ENCODE peak calls at places on chromosomes 3 and 15, in seven cellular contexts. One of them, this sample, is unnamed.

GRCh38 chr3:16606398-16606797 is 1.2 kb upstream of the DAZL start:
- DNase-seq in ACHN: no peak
- DNase-seq in effector CD4-positive, alpha-beta T cell: no peak
- DNase-seq in germinal center: no peak
- DNase-seq in adrenal gland: no peak
- DNase-seq in stimulated activated CD8-positive, alpha-beta memory T cell treated with anti-CD3 and anti-CD28 coated beads, Interleukin-12 subunit alpha, Interleukin-12 subunit beta, amount 100 ng/mL, for 4 hours: no peak
- DNase-seq in DMS79: no peak
- DNase-seq in this sample: no peak

GRCh38 chr3:8497582-8497981 is 4.0 kb upstream of the LMCD1 start:
- DNase-seq in ACHN: peak
- DNase-seq in effector CD4-positive, alpha-beta T cell: no peak
- DNase-seq in germinal center: no peak
- DNase-seq in adrenal gland: no peak
- DNase-seq in stimulated activated CD8-positive, alpha-beta memory T cell treated with anti-CD3 and anti-CD28 coated beads, Interleukin-12 subunit alpha, Interleukin-12 subunit beta, amount 100 ng/mL, for 4 hours: no peak
- DNase-seq in DMS79: no peak
- DNase-seq in this sample: no peak

GRCh38 chr3:107817076-107817475 is 273.8 kb downstream of the CD47 start:
- DNase-seq in ACHN: peak
- DNase-seq in effector CD4-positive, alpha-beta T cell: no peak
- DNase-seq in germinal center: no peak
- DNase-seq in adrenal gland: no peak
- DNase-seq in stimulated activated CD8-positive, alpha-beta memory T cell treated with anti-CD3 and anti-CD28 coated beads, Interleukin-12 subunit alpha, Interleukin-12 subunit beta, amount 100 ng/mL, for 4 hours: no peak
- DNase-seq in DMS79: no peak
- DNase-seq in this sample: no peak

GRCh38 chr3:67601385-67601784 is 53.0 kb downstream of the SUCLG2 start:
- DNase-seq in ACHN: no peak
- DNase-seq in effector CD4-positive, alpha-beta T cell: no peak
- DNase-seq in germinal center: no peak
- DNase-seq in adrenal gland: no peak
- DNase-seq in stimulated activated CD8-positive, alpha-beta memory T cell treated with anti-CD3 and anti-CD28 coated beads, Interleukin-12 subunit alpha, Interleukin-12 subunit beta, amount 100 ng/mL, for 4 hours: no peak
- DNase-seq in DMS79: no peak
- DNase-seq in this sample: no peak

GRCh38 chr3:185823280-185824044 is 1.4 kb downstream of the IGF2BP2 start:
- DNase-seq in ACHN: peak
- DNase-seq in effector CD4-positive, alpha-beta T cell: no peak
- DNase-seq in germinal center: peak
- DNase-seq in adrenal gland: peak
- DNase-seq in stimulated activated CD8-positive, alpha-beta memory T cell treated with anti-CD3 and anti-CD28 coated beads, Interleukin-12 subunit alpha, Interleukin-12 subunit beta, amount 100 ng/mL, for 4 hours: peak
- DNase-seq in DMS79: no peak
- DNase-seq in this sample: no peak

GRCh38 chr3:184015381-184016019 is 2.2 kb downstream of the ABCC5 start:
- DNase-seq in ACHN: no peak
- DNase-seq in effector CD4-positive, alpha-beta T cell: no peak
- DNase-seq in germinal center: no peak
- DNase-seq in adrenal gland: peak
- DNase-seq in stimulated activated CD8-positive, alpha-beta memory T cell treated with anti-CD3 and anti-CD28 coated beads, Interleukin-12 subunit alpha, Interleukin-12 subunit beta, amount 100 ng/mL, for 4 hours: no peak
- DNase-seq in DMS79: no peak
- DNase-seq in this sample: no peak

GRCh38 chr15:52783929-52784798 is 6.0 kb downstream of the ONECUT1 start:
- DNase-seq in ACHN: no peak
- DNase-seq in effector CD4-positive, alpha-beta T cell: no peak
- DNase-seq in germinal center: peak
- DNase-seq in adrenal gland: no peak
- DNase-seq in stimulated activated CD8-positive, alpha-beta memory T cell treated with anti-CD3 and anti-CD28 coated beads, Interleukin-12 subunit alpha, Interleukin-12 subunit beta, amount 100 ng/mL, for 4 hours: no peak
- DNase-seq in DMS79: no peak
- DNase-seq in this sample: no peak

GRCh38 chr15:60379466-60380274 is 18.1 kb downstream of the ANXA2 start:
- DNase-seq in ACHN: no peak
- DNase-seq in effector CD4-positive, alpha-beta T cell: no peak
- DNase-seq in germinal center: no peak
- DNase-seq in adrenal gland: no peak
- DNase-seq in stimulated activated CD8-positive, alpha-beta memory T cell treated with anti-CD3 and anti-CD28 coated beads, Interleukin-12 subunit alpha, Interleukin-12 subunit beta, amount 100 ng/mL, for 4 hours: no peak
- DNase-seq in DMS79: no peak
- DNase-seq in this sample: no peak

GRCh38 chr3:177357352-177358084 is 160.2 kb upstream of the TBL1XR1 start:
- DNase-seq in ACHN: peak
- DNase-seq in effector CD4-positive, alpha-beta T cell: no peak
- DNase-seq in germinal center: peak
- DNase-seq in adrenal gland: peak
- DNase-seq in stimulated activated CD8-positive, alpha-beta memory T cell treated with anti-CD3 and anti-CD28 coated beads, Interleukin-12 subunit alpha, Interleukin-12 subunit beta, amount 100 ng/mL, for 4 hours: no peak
- DNase-seq in DMS79: peak
- DNase-seq in this sample: no peak

GRCh38 chr3:107959767-107960166 is 131.1 kb downstream of the CD47 start:
- DNase-seq in ACHN: no peak
- DNase-seq in effector CD4-positive, alpha-beta T cell: no peak
- DNase-seq in germinal center: no peak
- DNase-seq in adrenal gland: no peak
- DNase-seq in stimulated activated CD8-positive, alpha-beta memory T cell treated with anti-CD3 and anti-CD28 coated beads, Interleukin-12 subunit alpha, Interleukin-12 subunit beta, amount 100 ng/mL, for 4 hours: no peak
- DNase-seq in DMS79: no peak
- DNase-seq in this sample: no peak

GRCh38 chr15:41999290-42000285 is 21.3 kb downstream of the PLA2G4E start:
- DNase-seq in ACHN: no peak
- DNase-seq in effector CD4-positive, alpha-beta T cell: no peak
- DNase-seq in germinal center: no peak
- DNase-seq in adrenal gland: no peak
- DNase-seq in stimulated activated CD8-positive, alpha-beta memory T cell treated with anti-CD3 and anti-CD28 coated beads, Interleukin-12 subunit alpha, Interleukin-12 subunit beta, amount 100 ng/mL, for 4 hours: no peak
- DNase-seq in DMS79: no peak
- DNase-seq in this sample: no peak

GRCh38 chr3:186784820-186785516 is 1.6 kb downstream of the EIF4A2 start:
- DNase-seq in ACHN: no peak
- DNase-seq in effector CD4-positive, alpha-beta T cell: no peak
- DNase-seq in germinal center: no peak
- DNase-seq in adrenal gland: no peak
- DNase-seq in stimulated activated CD8-positive, alpha-beta memory T cell treated with anti-CD3 and anti-CD28 coated beads, Interleukin-12 subunit alpha, Interleukin-12 subunit beta, amount 100 ng/mL, for 4 hours: no peak
- DNase-seq in DMS79: no peak
- DNase-seq in this sample: no peak

GRCh38 chr3:139301183-139301582 is 42.6 kb upstream of the MRPS22 start:
- DNase-seq in ACHN: no peak
- DNase-seq in effector CD4-positive, alpha-beta T cell: no peak
- DNase-seq in germinal center: no peak
- DNase-seq in adrenal gland: no peak
- DNase-seq in stimulated activated CD8-positive, alpha-beta memory T cell treated with anti-CD3 and anti-CD28 coated beads, Interleukin-12 subunit alpha, Interleukin-12 subunit beta, amount 100 ng/mL, for 4 hours: no peak
- DNase-seq in DMS79: no peak
- DNase-seq in this sample: no peak

GRCh38 chr3:27666708-27667107 is 55.4 kb downstream of the EOMES start:
- DNase-seq in ACHN: no peak
- DNase-seq in effector CD4-positive, alpha-beta T cell: no peak
- DNase-seq in germinal center: peak
- DNase-seq in adrenal gland: peak
- DNase-seq in stimulated activated CD8-positive, alpha-beta memory T cell treated with anti-CD3 and anti-CD28 coated beads, Interleukin-12 subunit alpha, Interleukin-12 subunit beta, amount 100 ng/mL, for 4 hours: no peak
- DNase-seq in DMS79: no peak
- DNase-seq in this sample: peak

GRCh38 chr15:47876986-47877385 is 159.7 kb downstream of the SEMA6D start:
- DNase-seq in ACHN: no peak
- DNase-seq in effector CD4-positive, alpha-beta T cell: no peak
- DNase-seq in germinal center: no peak
- DNase-seq in adrenal gland: no peak
- DNase-seq in stimulated activated CD8-positive, alpha-beta memory T cell treated with anti-CD3 and anti-CD28 coated beads, Interleukin-12 subunit alpha, Interleukin-12 subunit beta, amount 100 ng/mL, for 4 hours: no peak
- DNase-seq in DMS79: no peak
- DNase-seq in this sample: no peak

GRCh38 chr3:264394-265156 is 68.0 kb downstream of the CHL1 start:
- DNase-seq in ACHN: no peak
- DNase-seq in effector CD4-positive, alpha-beta T cell: no peak
- DNase-seq in germinal center: no peak
- DNase-seq in adrenal gland: no peak
- DNase-seq in stimulated activated CD8-positive, alpha-beta memory T cell treated with anti-CD3 and anti-CD28 coated beads, Interleukin-12 subunit alpha, Interleukin-12 subunit beta, amount 100 ng/mL, for 4 hours: no peak
- DNase-seq in DMS79: no peak
- DNase-seq in this sample: no peak

GRCh38 chr3:12758025-12758830 is 831 bp downstream of the TMEM40 start:
- DNase-seq in ACHN: peak
- DNase-seq in effector CD4-positive, alpha-beta T cell: no peak
- DNase-seq in germinal center: no peak
- DNase-seq in adrenal gland: peak
- DNase-seq in stimulated activated CD8-positive, alpha-beta memory T cell treated with anti-CD3 and anti-CD28 coated beads, Interleukin-12 subunit alpha, Interleukin-12 subunit beta, amount 100 ng/mL, for 4 hours: no peak
- DNase-seq in DMS79: no peak
- DNase-seq in this sample: no peak

GRCh38 chr3:16906679-16907078 is 21.9 kb downstream of the PLCL2 start:
- DNase-seq in ACHN: no peak
- DNase-seq in effector CD4-positive, alpha-beta T cell: no peak
- DNase-seq in germinal center: no peak
- DNase-seq in adrenal gland: no peak
- DNase-seq in stimulated activated CD8-positive, alpha-beta memory T cell treated with anti-CD3 and anti-CD28 coated beads, Interleukin-12 subunit alpha, Interleukin-12 subunit beta, amount 100 ng/mL, for 4 hours: no peak
- DNase-seq in DMS79: no peak
- DNase-seq in this sample: no peak

GRCh38 chr3:128383316-128384235 is 83.1 kb downstream of the DNAJB8 start:
- DNase-seq in ACHN: peak
- DNase-seq in effector CD4-positive, alpha-beta T cell: no peak
- DNase-seq in germinal center: no peak
- DNase-seq in adrenal gland: peak
- DNase-seq in stimulated activated CD8-positive, alpha-beta memory T cell treated with anti-CD3 and anti-CD28 coated beads, Interleukin-12 subunit alpha, Interleukin-12 subunit beta, amount 100 ng/mL, for 4 hours: peak
- DNase-seq in DMS79: peak
- DNase-seq in this sample: no peak

GRCh38 chr15:29674661-29675533 is 147.4 kb downstream of the TJP1 start:
- DNase-seq in ACHN: peak
- DNase-seq in effector CD4-positive, alpha-beta T cell: no peak
- DNase-seq in germinal center: no peak
- DNase-seq in adrenal gland: no peak
- DNase-seq in stimulated activated CD8-positive, alpha-beta memory T cell treated with anti-CD3 and anti-CD28 coated beads, Interleukin-12 subunit alpha, Interleukin-12 subunit beta, amount 100 ng/mL, for 4 hours: no peak
- DNase-seq in DMS79: no peak
- DNase-seq in this sample: no peak

GRCh38 chr15:85582719-85583089 is 202.3 kb downstream of the AKAP13 start:
- DNase-seq in ACHN: no peak
- DNase-seq in effector CD4-positive, alpha-beta T cell: peak
- DNase-seq in germinal center: peak
- DNase-seq in adrenal gland: peak
- DNase-seq in stimulated activated CD8-positive, alpha-beta memory T cell treated with anti-CD3 and anti-CD28 coated beads, Interleukin-12 subunit alpha, Interleukin-12 subunit beta, amount 100 ng/mL, for 4 hours: peak
- DNase-seq in DMS79: no peak
- DNase-seq in this sample: peak

GRCh38 chr3:64440498-64440897 is 215.2 kb upstream of the PRICKLE2 start:
- DNase-seq in ACHN: peak
- DNase-seq in effector CD4-positive, alpha-beta T cell: no peak
- DNase-seq in germinal center: no peak
- DNase-seq in adrenal gland: peak
- DNase-seq in stimulated activated CD8-positive, alpha-beta memory T cell treated with anti-CD3 and anti-CD28 coated beads, Interleukin-12 subunit alpha, Interleukin-12 subunit beta, amount 100 ng/mL, for 4 hours: no peak
- DNase-seq in DMS79: peak
- DNase-seq in this sample: no peak

GRCh38 chr3:112017081-112017480 is 17.5 kb upstream of the TMPRSS7 start:
- DNase-seq in ACHN: no peak
- DNase-seq in effector CD4-positive, alpha-beta T cell: no peak
- DNase-seq in germinal center: no peak
- DNase-seq in adrenal gland: no peak
- DNase-seq in stimulated activated CD8-positive, alpha-beta memory T cell treated with anti-CD3 and anti-CD28 coated beads, Interleukin-12 subunit alpha, Interleukin-12 subunit beta, amount 100 ng/mL, for 4 hours: no peak
- DNase-seq in DMS79: no peak
- DNase-seq in this sample: no peak

GRCh38 chr15:69576035-69576526 is 123.5 kb downstream of the RPLP1 start:
- DNase-seq in ACHN: peak
- DNase-seq in effector CD4-positive, alpha-beta T cell: peak
- DNase-seq in germinal center: peak
- DNase-seq in adrenal gland: peak
- DNase-seq in stimulated activated CD8-positive, alpha-beta memory T cell treated with anti-CD3 and anti-CD28 coated beads, Interleukin-12 subunit alpha, Interleukin-12 subunit beta, amount 100 ng/mL, for 4 hours: peak
- DNase-seq in DMS79: peak
- DNase-seq in this sample: peak

GRCh38 chr3:14224895-14225294 is 46.3 kb downstream of the LSM3 start:
- DNase-seq in ACHN: no peak
- DNase-seq in effector CD4-positive, alpha-beta T cell: no peak
- DNase-seq in germinal center: no peak
- DNase-seq in adrenal gland: no peak
- DNase-seq in stimulated activated CD8-positive, alpha-beta memory T cell treated with anti-CD3 and anti-CD28 coated beads, Interleukin-12 subunit alpha, Interleukin-12 subunit beta, amount 100 ng/mL, for 4 hours: no peak
- DNase-seq in DMS79: no peak
- DNase-seq in this sample: no peak

GRCh38 chr3:138300657-138301056 is 29.0 kb downstream of the NME9 start:
- DNase-seq in ACHN: no peak
- DNase-seq in effector CD4-positive, alpha-beta T cell: no peak
- DNase-seq in germinal center: no peak
- DNase-seq in adrenal gland: no peak
- DNase-seq in stimulated activated CD8-positive, alpha-beta memory T cell treated with anti-CD3 and anti-CD28 coated beads, Interleukin-12 subunit alpha, Interleukin-12 subunit beta, amount 100 ng/mL, for 4 hours: no peak
- DNase-seq in DMS79: no peak
- DNase-seq in this sample: no peak

GRCh38 chr3:71784914-71785593 is at the start of gene PROK2:
- DNase-seq in ACHN: no peak
- DNase-seq in effector CD4-positive, alpha-beta T cell: no peak
- DNase-seq in germinal center: peak
- DNase-seq in adrenal gland: no peak
- DNase-seq in stimulated activated CD8-positive, alpha-beta memory T cell treated with anti-CD3 and anti-CD28 coated beads, Interleukin-12 subunit alpha, Interleukin-12 subunit beta, amount 100 ng/mL, for 4 hours: no peak
- DNase-seq in DMS79: no peak
- DNase-seq in this sample: no peak

This sample was measured in globus pallidus.